ENCODE peak calls at places on chromosomes 4 and X, in ten cellular contexts. F is GM13976, P is B cell, Q is mammary epithelial cell, V is GM10248, T is lower lobe of right lung, A is kidney epithelial cell, U is heart left ventricle, X is body of pancreas, G is endothelial cell. I is an unnamed sample.

GRCh38 chrX:28586891-28587635 is at the start of gene IL1RAPL1:
- DNase-seq in V (no peak), T (no peak), F (no peak), A (peak), X (peak), P (no peak), U (no peak), Q (peak), G (no peak), I (no peak)

GRCh38 chr4:115562506-115562905 is 449.1 kb upstream of the NDST4 start:
- DNase-seq in T (no peak), P (no peak), A (no peak), X (no peak), Q (no peak), F (no peak), U (no peak), G (no peak), V (no peak), I (no peak)

GRCh38 chr4:52853351-52853750 is 8.8 kb upstream of the RASL11B start:
- DNase-seq in U (no peak), V (no peak), T (no peak), X (no peak), G (no peak), Q (peak), F (no peak), P (no peak), A (no peak), I (no peak)

GRCh38 chr4:101400096-101400495 is 52.8 kb upstream of the PPP3CA start:
- DNase-seq in Q (peak), A (peak), T (no peak), G (no peak), X (no peak), V (no peak), F (no peak), U (no peak), P (no peak), I (no peak)

GRCh38 chr4:156711196-156711590 is 260.4 kb downstream of the PDGFC start:
- DNase-seq in U (no peak), A (no peak), Q (no peak), P (no peak), F (no peak), T (no peak), X (no peak), G (no peak), V (no peak), I (no peak)

GRCh38 chr4:4717692-4718091 is 141.8 kb upstream of the MSX1 start:
- DNase-seq in F (no peak), T (no peak), G (no peak), X (no peak), Q (no peak), A (no peak), P (no peak), U (no peak), V (no peak), I (no peak)

GRCh38 chr4:176291748-176292147 is 22.7 kb upstream of the ASB5 start:
- DNase-seq in X (no peak), P (no peak), U (no peak), V (no peak), G (no peak), T (no peak), F (no peak), Q (no peak), A (no peak), I (no peak)

GRCh38 chr4:24551492-24552330 is 32.6 kb downstream of the DHX15 start:
- DNase-seq in P (no peak), U (no peak), F (no peak), A (no peak), Q (no peak), G (no peak), V (no peak), X (no peak), T (no peak), I (no peak)

GRCh38 chrX:54920610-54921426 is at the start of gene TRO:
- DNase-seq in T (no peak), G (peak), Q (no peak), U (no peak), F (no peak), P (no peak), A (no peak), X (no peak), V (no peak), I (no peak)

GRCh38 chr4:41751325-41752061 is 3.0 kb upstream of the PHOX2B start:
- DNase-seq in P (no peak), F (peak), A (no peak), U (no peak), G (peak), Q (no peak), X (no peak), T (no peak), V (no peak), I (no peak)

GRCh38 chrX:10949541-10949940 is 161.6 kb upstream of the HCCS start:
- DNase-seq in T (no peak), P (no peak), Q (no peak), X (no peak), G (no peak), V (no peak), A (no peak), U (no peak), F (no peak), I (no peak)

GRCh38 chr4:47716017-47716416 is 121.8 kb downstream of the CORIN start:
- DNase-seq in G (no peak), V (no peak), X (no peak), A (no peak), T (no peak), Q (no peak), F (no peak), P (no peak), U (no peak), I (no peak)

GRCh38 chr4:134544303-134544761 is 342.7 kb upstream of the PABPC4L start:
- DNase-seq in A (peak), Q (no peak), P (no peak), V (no peak), G (no peak), T (no peak), U (peak), F (no peak), X (peak), I (no peak)

GRCh38 chrX:78330540-78330939 is 3.1 kb upstream of the CYSLTR1 start:
- DNase-seq in G (no peak), Q (no peak), F (no peak), V (no peak), P (no peak), X (no peak), U (no peak), A (no peak), T (no peak), I (no peak)

GRCh38 chr4:23930750-23931488 is 41.1 kb upstream of the PPARGC1A start:
- DNase-seq in Q (no peak), G (no peak), A (peak), X (peak), V (no peak), P (no peak), T (peak), F (no peak), U (peak), I (no peak)

GRCh38 chr4:185912779-185913178 is 100.8 kb upstream of the SORBS2 start:
- DNase-seq in F (no peak), V (no peak), X (no peak), U (no peak), P (no peak), Q (peak), A (no peak), G (no peak), T (no peak), I (no peak)

GRCh38 chr4:140186651-140187315 is 32.8 kb upstream of the MAML3 start:
- DNase-seq in U (no peak), X (peak), V (no peak), Q (peak), P (no peak), F (no peak), G (no peak), A (peak), T (no peak), I (no peak)

GRCh38 chrX:130878350-130879341 is 24.4 kb downstream of the ENOX2 start:
- DNase-seq in Q (peak), P (no peak), V (no peak), A (peak), U (peak), G (no peak), T (peak), F (no peak), X (peak), I (no peak)

GRCh38 chrX:108139303-108139702 is 47.7 kb downstream of the ATG4A start:
- DNase-seq in A (no peak), V (no peak), Q (no peak), F (no peak), T (no peak), P (no peak), G (no peak), X (no peak), U (no peak), I (no peak)

GRCh38 chrX:110992611-110993010 is 103.4 kb upstream of the PAK3 start:
- DNase-seq in T (no peak), U (no peak), V (peak), A (no peak), P (no peak), Q (peak), F (peak), G (peak), X (peak), I (no peak)
- TF ChIP-seq CTCF in T (peak), U (no peak), V (no peak), A (peak), P (peak), Q (peak), F (peak), G (peak), X (peak), I (no peak)

DNA sequence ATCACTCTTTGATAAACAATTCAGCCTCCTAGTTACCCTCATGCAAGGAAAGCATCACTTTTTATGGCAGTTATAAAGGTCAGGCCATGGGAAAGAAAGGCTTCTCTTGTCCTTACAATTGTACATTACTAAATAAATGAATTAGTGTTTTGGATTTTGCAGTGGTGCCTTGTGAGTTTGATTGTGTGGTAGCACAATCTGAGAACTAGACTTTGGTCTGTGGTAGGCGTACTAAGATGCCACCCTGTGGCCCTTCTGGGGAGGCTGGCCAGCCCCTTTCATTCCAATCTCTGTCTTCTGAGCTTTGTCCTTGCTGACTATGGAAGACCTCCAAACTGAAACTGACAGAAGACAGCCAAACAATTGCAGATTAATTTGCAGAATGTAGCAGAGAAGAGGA is 14.6 kb upstream of the HNRNPD start:
- DNase-seq in Q (no peak), A (no peak), U (no peak), P (no peak), X (no peak), G (no peak), T (no peak), V (no peak), F (no peak), I (no peak)
- TF ChIP-seq CTCF in Q (no peak), A (no peak), U (no peak), P (no peak), X (no peak), G (no peak), T (no peak), V (no peak), F (no peak), I (no peak)

GRCh38 chr4:109682875-109683274 is 20.4 kb downstream of the CASP6 start:
- DNase-seq in F (no peak), G (no peak), U (no peak), P (no peak), T (no peak), V (no peak), X (no peak), A (no peak), Q (no peak), I (no peak)

GRCh38 chr4:109683621-109684253 is 19.5 kb downstream of the CASP6 start:
- DNase-seq in U (no peak), Q (no peak), F (no peak), P (no peak), G (no peak), V (no peak), X (no peak), T (no peak), A (no peak), I (no peak)
- TF ChIP-seq CTCF in U (no peak), Q (no peak), F (no peak), P (no peak), G (no peak), V (no peak), X (no peak), T (no peak), A (no peak), I (no peak)

GRCh38 chr4:22462693-22463092 is 53.2 kb downstream of the ADGRA3 start:
- DNase-seq in G (no peak), V (no peak), U (no peak), F (no peak), X (no peak), Q (no peak), A (no peak), T (no peak), P (no peak), I (no peak)
- TF ChIP-seq CTCF in G (no peak), V (no peak), U (no peak), F (no peak), X (no peak), Q (no peak), A (no peak), T (no peak), P (no peak), I (no peak)

DNA sequence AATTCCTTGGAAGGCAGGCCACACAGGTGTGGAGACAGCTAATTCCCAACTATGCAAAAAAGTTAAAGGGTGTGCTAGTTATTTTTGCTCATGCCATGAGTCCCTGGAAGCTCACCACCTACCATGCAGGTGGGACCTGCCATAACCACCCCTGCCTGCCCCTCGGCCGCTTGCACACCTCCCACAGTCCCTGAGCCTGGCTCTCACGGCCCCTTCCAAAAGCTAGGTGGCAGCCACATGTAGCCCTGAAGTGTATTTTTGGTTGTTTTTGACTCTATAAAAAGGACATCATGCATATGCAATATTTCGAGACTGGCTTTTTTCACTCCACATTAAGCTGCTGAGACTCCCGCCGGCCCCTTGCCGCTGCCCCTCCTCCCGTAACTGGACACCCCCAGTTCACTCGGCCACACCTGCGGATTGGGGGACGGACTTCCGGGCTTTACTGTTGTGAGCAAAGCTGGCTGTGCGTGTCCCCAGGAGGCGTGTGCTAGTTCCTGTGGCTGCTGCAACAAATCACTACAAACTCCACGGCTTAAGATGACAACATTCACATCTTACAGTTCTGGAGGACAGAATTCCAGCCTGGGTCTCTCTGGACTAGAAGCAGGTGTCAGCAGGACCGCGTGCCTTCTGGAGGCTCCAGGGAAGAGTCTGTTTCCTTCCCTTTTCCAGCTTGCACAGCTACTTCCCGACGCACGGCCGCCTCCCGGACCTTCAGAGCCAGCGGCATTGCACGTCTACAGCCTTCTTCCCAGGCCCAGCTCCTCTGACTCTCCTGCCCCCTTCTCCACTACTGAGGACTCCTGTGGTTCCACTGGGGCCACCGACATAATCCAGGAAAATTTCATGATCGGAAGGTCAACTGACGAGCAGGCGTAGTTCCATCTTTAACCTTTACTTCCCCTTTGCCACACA is 24.8 kb downstream of the ZFYVE28 start:
- DNase-seq in U (no peak), G (no peak), T (no peak), V (peak), F (peak), P (no peak), X (peak), Q (no peak), A (no peak), I (no peak)
- TF ChIP-seq CTCF in U (no peak), G (no peak), T (peak), V (no peak), F (no peak), P (no peak), X (no peak), Q (no peak), A (no peak), I (no peak)

GRCh38 chr4:123415977-123416376 is 19.4 kb downstream of the SPRY1 start:
- DNase-seq in T (no peak), A (no peak), U (no peak), Q (peak), P (no peak), V (no peak), F (no peak), G (no peak), X (no peak), I (no peak)

GRCh38 chr4:123416462-123416861 is 19.9 kb downstream of the SPRY1 start:
- DNase-seq in Q (no peak), T (no peak), F (no peak), A (no peak), U (no peak), P (no peak), V (no peak), X (no peak), G (no peak), I (no peak)

GRCh38 chr4:123419885-123420743 is 23.5 kb downstream of the SPRY1 start:
- DNase-seq in Q (no peak), A (no peak), F (no peak), V (no peak), P (no peak), T (no peak), X (no peak), U (no peak), G (no peak), I (no peak)

GRCh38 chr4:123418486-123418931 is 21.9 kb downstream of the SPRY1 start:
- DNase-seq in Q (peak), F (no peak), V (no peak), U (no peak), A (peak), P (no peak), T (no peak), G (peak), X (peak), I (no peak)

GRCh38 chr4:123417813-123418212 is 21.2 kb downstream of the SPRY1 start:
- DNase-seq in U (no peak), P (no peak), Q (no peak), X (no peak), T (no peak), V (no peak), A (no peak), F (no peak), G (no peak), I (no peak)
- TF ChIP-seq CTCF in U (no peak), P (no peak), Q (no peak), X (no peak), T (no peak), V (no peak), A (no peak), F (no peak), G (no peak), I (no peak)

GRCh38 chr4:110631582-110632505 is 9.0 kb upstream of the PITX2 start:
- DNase-seq in V (peak), G (peak), F (peak), X (peak), P (no peak), A (peak), U (peak), Q (peak), T (peak), I (no peak)
- TF ChIP-seq CTCF in V (peak), G (peak), F (peak), X (peak), P (no peak), A (peak), U (peak), Q (peak), T (peak), I (peak)

GRCh38 chr4:162959056-162959455 is 207.6 kb downstream of the NAF1 start:
- DNase-seq in F (no peak), T (no peak), Q (no peak), P (no peak), U (no peak), X (peak), G (no peak), V (no peak), A (no peak), I (no peak)
- TF ChIP-seq CTCF in F (peak), T (no peak), Q (no peak), P (no peak), U (no peak), X (no peak), G (no peak), V (peak), A (peak), I (no peak)